ENCODE peak calls at places on chromosomes 5 and 9, in ten cellular contexts. X, C, U, R, B, K, N, Y, G and L are unnamed samples. For H3K9me3, the result is how much of the 10 kb centered on the place peaks cover.

GRCh38 chr5:180623844-180624243 is 25.6 kb downstream of the FLT4 start:
- DNase-seq in X (no peak), B (no peak), Y (no peak), K (no peak), R (no peak), G (no peak), U (no peak), C (no peak), N (no peak), L (no peak)

GRCh38 chr5:144460608-144461007 is 289.9 kb downstream of the KCTD16 start:
- DNase-seq in G (no peak), U (no peak), N (no peak), B (no peak), Y (no peak), X (no peak), R (no peak), K (no peak), C (no peak), L (no peak)

GRCh38 chr9:76921161-76921560 is 15.2 kb upstream of the PRUNE2 start:
- DNase-seq in G (no peak), R (no peak), N (no peak), Y (no peak), U (no peak), B (no peak), K (no peak), C (no peak), X (no peak), L (no peak)

GRCh38 chr9:9950813-9951212 is 662.0 kb downstream of the PTPRD start:
- DNase-seq in C (no peak), N (no peak), B (no peak), X (no peak), R (no peak), U (no peak), K (no peak), Y (no peak), G (no peak), L (no peak)

GRCh38 chr9:115972362-115972761 is 181.2 kb upstream of the PAPPA start:
- DNase-seq in X (no peak), N (no peak), U (no peak), R (no peak), Y (no peak), G (no peak), B (no peak), C (no peak), K (no peak), L (no peak)

GRCh38 chr9:105842023-105842644 is 147.8 kb downstream of the TMEM38B start:
- DNase-seq in N (no peak), B (no peak), U (peak), X (peak), Y (no peak), K (peak), G (no peak), C (peak), R (no peak), L (no peak)

GRCh38 chr9:36293171-36293570 is 34.9 kb upstream of the GNE start:
- DNase-seq in R (no peak), N (no peak), G (no peak), Y (no peak), K (no peak), U (no peak), C (no peak), B (no peak), X (no peak), L (no peak)

GRCh38 chr9:134570726-134571325 is 70.8 kb upstream of the COL5A1 start:
- DNase-seq in R (peak), Y (no peak), X (no peak), B (no peak), N (no peak), K (peak), U (no peak), C (no peak), G (peak), L (peak)

GRCh38 chr5:87079219-87079618 is 188.5 kb upstream of the RASA1 start:
- DNase-seq in N (no peak), B (no peak), U (peak), Y (peak), K (no peak), X (no peak), G (no peak), R (no peak), C (no peak), L (no peak)

GRCh38 chr9:17859228-17859627 is 280.4 kb downstream of the SH3GL2 start:
- DNase-seq in G (no peak), K (no peak), R (no peak), C (no peak), U (no peak), N (no peak), B (no peak), Y (no peak), X (no peak), L (no peak)

GRCh38 chr5:126023894-126024575 is 399.2 kb upstream of the GRAMD2B start:
- DNase-seq in R (no peak), U (no peak), Y (no peak), N (no peak), C (no peak), B (no peak), K (no peak), X (no peak), G (no peak), L (no peak)

GRCh38 chr5:25458628-25459027 is 813.9 kb upstream of the CDH10 start:
- DNase-seq in N (no peak), X (no peak), G (no peak), K (no peak), U (no peak), R (no peak), C (no peak), Y (no peak), B (no peak), L (no peak)

GRCh38 chr5:57199866-57200265 is 26.0 kb downstream of the GPBP1 start:
- DNase-seq in N (no peak), B (no peak), U (no peak), X (no peak), G (no peak), R (peak), Y (no peak), K (no peak), C (no peak), L (no peak)

GRCh38 chr5:134242146-134242545 is 16.3 kb upstream of the PPP2CA start:
- DNase-seq in G (peak), K (peak), U (no peak), B (no peak), Y (no peak), R (no peak), N (no peak), X (no peak), C (no peak), L (no peak)

GRCh38 chr5:164679461-164679860 is 1174.0 kb downstream of the MAT2B start:
- DNase-seq in U (no peak), N (no peak), K (no peak), R (no peak), Y (no peak), G (no peak), B (no peak), X (no peak), C (no peak), L (no peak)

GRCh38 chr5:80761176-80761575 is 106.4 kb upstream of the DHFR start:
- DNase-seq in N (no peak), Y (no peak), C (no peak), G (no peak), K (no peak), U (no peak), X (no peak), R (no peak), B (no peak), L (no peak)

GRCh38 chr9:100739666-100740065 is 161.8 kb downstream of the CAVIN4 start:
- DNase-seq in K (peak), N (no peak), R (no peak), Y (no peak), X (no peak), B (no peak), C (peak), G (no peak), U (no peak), L (no peak)

DNA sequence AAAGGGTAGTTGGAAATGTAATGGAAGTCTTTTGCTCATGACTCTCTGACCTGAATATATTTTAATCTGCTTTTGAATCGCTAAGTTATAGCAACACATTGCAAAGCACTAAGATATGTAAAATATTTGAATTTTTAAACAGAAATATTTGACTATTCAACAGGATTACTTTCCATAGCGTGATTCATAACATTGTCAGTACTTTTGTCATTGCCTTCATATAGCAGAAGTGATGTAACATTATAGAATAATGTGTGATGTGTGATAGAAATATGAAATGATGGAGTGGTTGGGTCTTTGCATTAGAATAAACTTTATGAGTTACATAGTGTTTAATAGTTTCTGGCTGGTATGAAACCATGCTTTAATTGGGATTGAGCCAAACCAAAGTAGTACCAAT is 2363.6 kb downstream of the MAT2B start:
- DNase-seq in R (no peak), G (no peak), K (no peak), B (no peak), U (no peak), C (no peak), Y (no peak), N (no peak), X (no peak), L (no peak)
- H3K9me3 ChIP-seq in R (under half), G (under half), K (under half), B (under half), U (under half), C (under half), Y (under half), N (under half), X (under half), L (under half)

GRCh38 chr5:139789845-139790189 is 5.8 kb upstream of the PSD2 start:
- DNase-seq in U (no peak), G (no peak), R (no peak), X (no peak), Y (no peak), C (no peak), N (no peak), K (no peak), B (no peak), L (no peak)

GRCh38 chr5:139789116-139789844 is 6.3 kb upstream of the PSD2 start:
- DNase-seq in K (no peak), C (no peak), N (no peak), R (no peak), Y (no peak), B (no peak), G (no peak), U (no peak), X (no peak), L (no peak)

GRCh38 chr5:139787257-139787567 is 8.4 kb upstream of the PSD2 start:
- DNase-seq in B (no peak), C (no peak), X (no peak), N (no peak), Y (no peak), G (no peak), U (no peak), R (no peak), K (no peak), L (no peak)

GRCh38 chr5:139787568-139788293 is 7.9 kb upstream of the PSD2 start:
- DNase-seq in K (peak), U (peak), R (peak), N (no peak), G (peak), Y (peak), B (no peak), C (peak), X (peak), L (peak)

DNA sequence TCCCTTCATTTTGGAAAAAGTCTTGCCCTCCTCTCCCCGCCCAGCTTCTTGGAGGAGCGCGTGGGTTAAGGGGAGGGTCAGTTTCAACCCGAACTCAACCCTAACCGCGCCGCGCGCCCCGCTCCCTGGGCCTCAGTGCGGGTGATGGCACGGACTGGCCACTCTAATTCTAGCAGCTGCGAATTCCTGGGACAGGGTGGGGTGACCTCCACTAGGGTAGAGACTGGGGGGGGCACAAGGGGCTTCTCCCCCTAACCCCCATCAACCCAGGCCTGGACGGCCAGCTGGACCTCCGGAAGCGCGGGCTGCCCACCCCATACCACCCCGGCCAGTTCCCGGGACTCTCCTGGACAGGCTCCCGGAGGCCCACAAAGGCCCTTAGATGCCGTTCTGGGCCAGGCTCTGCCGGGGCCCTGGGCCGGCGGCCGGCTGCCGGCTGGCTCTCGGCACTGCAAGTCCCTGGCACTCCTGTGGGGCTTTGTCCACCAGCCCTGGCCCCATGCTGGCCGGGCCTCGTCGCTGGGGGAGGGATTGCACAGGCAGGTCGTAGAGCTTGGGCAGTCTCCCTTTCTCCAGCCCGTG is 7.2 kb upstream of the PSD2 start:
- DNase-seq in R (no peak), B (no peak), K (no peak), X (peak), Y (no peak), N (no peak), G (peak), C (no peak), U (no peak), L (no peak)
- H3K4me3 ChIP-seq in R (no peak), B (peak), K (no peak), X (peak), Y (peak), N (peak), G (peak), C (no peak), U (no peak), L (peak)

GRCh38 chr9:90770927-90771326 is 30.7 kb upstream of the SYK start:
- DNase-seq in G (no peak), B (no peak), X (no peak), C (peak), K (no peak), Y (no peak), R (no peak), U (no peak), N (no peak), L (no peak)

GRCh38 chr9:90770339-90770738 is 31.3 kb upstream of the SYK start:
- DNase-seq in C (no peak), R (no peak), K (no peak), G (no peak), Y (no peak), B (no peak), X (no peak), N (no peak), U (peak), L (no peak)

GRCh38 chr9:90766736-90767135 is 34.9 kb upstream of the SYK start:
- DNase-seq in Y (no peak), X (no peak), K (no peak), C (no peak), G (no peak), U (no peak), B (no peak), R (no peak), N (no peak), L (no peak)

GRCh38 chr9:90772381-90772780 is 29.2 kb upstream of the SYK start:
- DNase-seq in Y (no peak), G (no peak), N (no peak), R (no peak), B (no peak), X (no peak), C (no peak), U (no peak), K (no peak), L (no peak)

GRCh38 chr9:90767523-90768100 is 34.0 kb upstream of the SYK start:
- DNase-seq in N (no peak), X (no peak), Y (no peak), G (no peak), R (no peak), K (no peak), B (no peak), C (no peak), U (peak), L (no peak)
- H3K9me3 ChIP-seq in N (under half), X (under half), Y (under half), G (under half), R (under half), K (under half), B (under half), C (under half), U (under half), L (under half)

DNA sequence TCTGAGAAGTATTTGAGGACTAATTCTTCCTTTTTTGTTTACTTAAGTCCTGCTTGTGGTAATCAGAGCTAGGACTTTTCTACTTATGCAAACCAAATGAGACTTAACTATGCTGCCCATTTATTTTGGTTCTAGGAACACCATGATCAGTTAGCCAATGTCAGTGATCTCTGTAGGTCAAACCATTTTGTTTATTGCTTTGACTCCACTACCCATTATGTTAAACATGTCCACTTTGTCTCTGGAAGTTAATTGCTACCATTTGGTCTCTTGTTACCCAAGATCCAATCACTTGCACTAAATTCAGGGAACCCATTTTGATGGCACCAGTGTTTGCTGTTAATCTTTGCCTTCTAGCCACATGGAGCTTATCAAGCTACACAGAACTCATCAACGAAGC is 161.9 kb downstream of the CCDC171 start:
- DNase-seq in X (no peak), B (no peak), K (no peak), N (no peak), R (no peak), C (no peak), Y (no peak), G (no peak), U (no peak), L (no peak)
- H3K4me3 ChIP-seq in X (no peak), B (no peak), K (no peak), N (no peak), R (no peak), C (no peak), Y (no peak), G (no peak), U (no peak), L (no peak)

GRCh38 chr5:169804861-169805260 is 167.8 kb downstream of the DOCK2 start:
- DNase-seq in R (no peak), B (no peak), U (no peak), X (no peak), Y (no peak), G (no peak), N (no peak), K (no peak), C (no peak), L (no peak)

GRCh38 chr5:169808118-169808581 is 171.1 kb downstream of the DOCK2 start:
- DNase-seq in U (no peak), B (peak), G (no peak), K (no peak), N (peak), X (no peak), C (no peak), Y (no peak), R (no peak), L (no peak)

GRCh38 chr5:169803077-169803981 is 166.3 kb downstream of the DOCK2 start:
- DNase-seq in G (no peak), K (peak), X (no peak), C (no peak), Y (no peak), B (no peak), U (no peak), N (no peak), R (no peak), L (no peak)

GRCh38 chr5:169805527-169805934 is 168.5 kb downstream of the DOCK2 start:
- DNase-seq in X (no peak), K (no peak), N (no peak), C (no peak), R (no peak), B (no peak), U (no peak), G (no peak), Y (no peak), L (no peak)

DNA sequence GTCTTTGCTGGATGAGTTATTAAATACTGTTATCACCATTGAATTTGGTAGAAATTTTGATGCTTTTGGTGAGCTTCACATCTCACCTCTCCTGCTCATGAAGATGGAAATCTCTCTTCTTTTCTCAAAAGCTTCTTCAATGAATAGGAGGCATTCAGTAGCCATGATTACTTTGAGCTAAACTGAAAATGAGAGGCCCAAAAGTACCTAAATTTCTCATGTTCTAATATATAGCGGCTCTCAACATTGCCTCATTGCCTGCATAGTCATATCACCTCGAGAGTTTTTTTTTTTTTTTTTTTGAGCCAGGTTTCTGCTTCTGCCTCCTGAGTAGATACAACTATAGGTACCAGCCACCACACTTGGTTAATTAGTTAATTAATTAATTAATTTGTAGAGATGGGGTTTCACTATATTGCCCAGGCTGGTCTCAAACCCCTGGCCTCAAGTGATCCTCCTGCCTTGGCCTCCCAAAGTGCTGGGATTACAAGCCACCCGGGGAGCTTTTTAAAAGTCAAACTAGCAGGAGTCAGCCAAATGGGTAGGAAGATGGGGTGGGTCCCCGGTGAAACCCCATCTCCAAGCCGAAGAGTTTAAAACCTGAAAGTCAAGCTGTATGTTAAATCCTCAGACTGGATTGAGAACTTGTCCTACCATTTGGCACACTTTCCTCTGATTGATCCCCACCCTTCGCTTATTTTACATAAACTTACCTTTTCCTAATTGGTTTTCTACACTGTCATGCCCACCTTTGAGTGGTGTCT is 169.0 kb downstream of the DOCK2 start:
- DNase-seq in X (no peak), N (no peak), U (no peak), R (no peak), K (no peak), G (no peak), Y (no peak), C (no peak), B (no peak), L (no peak)
- H3K9me3 ChIP-seq in X (under half), N (under half), U (under half), R (under half), K (under half), G (under half), Y (under half), C (under half), B (under half), L (under half)